ENCODE peak calls at places on chromosomes 7 and 10, in nine cellular contexts. J, R, E, Q, V, A, S, B and X are unnamed samples.

GRCh38 chr10:113020838-113021237 is 70.8 kb downstream of the TCF7L2 start:
- DNase-seq in R (no peak), V (no peak), Q (no peak), S (no peak), J (no peak), A (no peak), B (no peak), E (peak), X (no peak)

GRCh38 chr7:127897704-127898454 is 133.4 kb downstream of the LRRC4 start:
- DNase-seq in J (no peak), S (no peak), B (no peak), E (no peak), R (no peak), A (no peak), V (no peak), Q (no peak), X (no peak)

GRCh38 chr10:107540981-107541380 is 376.5 kb upstream of the SORCS1 start:
- DNase-seq in J (no peak), Q (no peak), S (no peak), R (no peak), B (no peak), E (no peak), V (no peak), A (no peak), X (no peak)

GRCh38 chr7:159211540-159212182 is 67.0 kb upstream of the VIPR2 start:
- DNase-seq in V (no peak), S (no peak), R (no peak), J (no peak), A (no peak), B (peak), Q (no peak), E (no peak), X (no peak)

GRCh38 chr10:89553064-89553734 is 17.8 kb upstream of the SLC16A12 start:
- DNase-seq in J (no peak), Q (no peak), R (peak), E (no peak), V (no peak), S (no peak), B (no peak), A (no peak), X (no peak)

GRCh38 chr7:1704326-1705241 is 34.5 kb downstream of the ELFN1 start:
- DNase-seq in J (no peak), A (peak), V (peak), S (no peak), R (no peak), Q (no peak), B (peak), E (peak), X (peak)

GRCh38 chr10:77666821-77667220 is 29.2 kb upstream of the KCNMA1 start:
- DNase-seq in Q (no peak), E (no peak), A (no peak), B (no peak), R (no peak), J (no peak), S (no peak), V (no peak), X (no peak)

GRCh38 chr10:43204943-43205671 is 61.8 kb downstream of the RASGEF1A start:
- DNase-seq in E (peak), R (peak), V (peak), S (no peak), B (peak), J (peak), A (peak), Q (peak), X (peak)

GRCh38 chr7:24685706-24686105 is 71.6 kb downstream of the GSDME start:
- DNase-seq in S (no peak), J (no peak), E (no peak), B (no peak), A (no peak), Q (peak), V (no peak), R (no peak), X (no peak)

GRCh38 chr10:129769381-129770116 is 194.5 kb downstream of the EBF3 start:
- DNase-seq in Q (no peak), J (peak), E (peak), R (no peak), S (no peak), V (no peak), A (no peak), B (peak), X (peak)

GRCh38 chr7:130888017-130888371 is 154.0 kb upstream of the KLF14 start:
- DNase-seq in J (no peak), R (no peak), B (no peak), A (no peak), S (no peak), E (no peak), Q (no peak), V (no peak), X (no peak)

GRCh38 chr7:894164-894867 is 18.0 kb downstream of the GET4 start:
- DNase-seq in E (no peak), Q (no peak), A (no peak), V (no peak), R (no peak), S (no peak), J (no peak), B (no peak), X (peak)

GRCh38 chr10:117047947-117048346 is 43.0 kb upstream of the SHTN1 start:
- DNase-seq in A (no peak), V (no peak), Q (no peak), E (no peak), J (no peak), R (no peak), S (no peak), B (no peak), X (no peak)

GRCh38 chr7:48667434-48667833 is 256.9 kb upstream of the CDC14C start:
- DNase-seq in Q (no peak), E (no peak), S (no peak), J (no peak), A (no peak), B (no peak), V (no peak), R (no peak), X (no peak)

GRCh38 chr7:138092486-138093028 is 16.3 kb downstream of the AKR1D1 start:
- DNase-seq in E (no peak), V (no peak), Q (no peak), A (no peak), S (no peak), R (no peak), B (no peak), J (no peak), X (no peak)

GRCh38 chr10:47022311-47023131 is 111.3 kb downstream of the PTPN20 start:
- DNase-seq in B (peak), Q (no peak), A (peak), V (no peak), S (no peak), J (peak), R (no peak), E (peak), X (peak)

GRCh38 chr10:71840177-71840711 is 10.8 kb downstream of the PSAP start:
- DNase-seq in A (no peak), S (peak), R (no peak), Q (peak), E (peak), V (peak), J (peak), B (peak), X (no peak)

GRCh38 chr10:4926400-4926799 is 36.8 kb upstream of the AKR1C1 start:
- DNase-seq in Q (no peak), A (no peak), S (no peak), V (no peak), J (no peak), E (no peak), B (no peak), R (no peak), X (no peak)

GRCh38 chr7:32658034-32658944 is 163.0 kb downstream of the AVL9 start:
- DNase-seq in V (no peak), Q (no peak), R (peak), S (no peak), A (no peak), E (no peak), J (no peak), B (no peak), X (no peak)
- TF ChIP-seq POLR2AphosphoS5 in V (no peak), Q (no peak), R (peak), S (no peak), A (no peak), E (no peak), J (no peak), B (no peak), X (no peak)

DNA sequence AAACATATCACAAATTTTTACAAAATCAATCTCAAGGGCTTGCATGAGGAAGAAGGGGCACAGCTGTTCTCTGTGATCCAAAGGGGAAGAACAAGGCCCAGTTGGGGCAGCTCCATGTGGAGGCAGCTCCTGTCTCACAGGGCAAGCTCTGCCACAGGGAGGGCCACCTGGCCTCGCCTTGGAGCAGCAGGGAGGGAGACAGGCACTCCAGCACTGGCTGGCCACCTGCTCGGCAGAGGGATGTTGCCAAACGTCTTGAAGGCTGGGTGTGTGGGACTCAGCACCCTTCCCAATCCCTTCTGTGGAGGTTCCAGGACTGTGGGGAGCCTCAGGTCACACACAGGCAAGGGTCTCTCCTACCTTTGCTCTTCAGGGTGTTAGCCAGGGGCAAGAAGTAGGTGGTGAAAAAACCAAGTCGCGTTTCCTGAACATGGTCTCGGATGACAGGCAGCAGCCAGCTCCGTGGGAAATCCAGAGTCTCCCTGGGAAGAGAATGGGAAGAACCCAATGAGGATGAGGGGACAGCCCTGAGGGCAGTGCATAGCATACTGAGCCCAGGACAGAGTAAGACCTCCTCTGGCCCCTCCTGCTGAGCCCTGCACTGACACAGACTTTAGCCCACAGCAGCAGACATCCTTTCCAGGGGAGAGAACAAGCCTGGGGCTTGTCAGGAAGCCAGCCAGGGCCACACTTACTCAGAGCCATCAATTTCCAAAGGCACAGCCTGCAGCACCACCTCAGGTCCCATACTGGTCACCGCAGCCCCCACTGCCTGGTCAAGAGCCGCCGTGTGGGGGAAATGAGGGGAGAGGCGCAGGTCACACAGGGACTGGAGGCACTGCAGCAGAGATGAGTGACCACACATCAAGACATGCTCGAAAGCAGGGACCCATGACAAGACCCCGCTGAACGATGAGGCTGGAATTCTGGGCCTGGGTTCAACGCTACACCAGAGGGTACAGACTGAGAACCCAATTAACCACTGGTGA is 21.9 kb downstream of the RRP12 start:
- DNase-seq in V (no peak), J (no peak), S (no peak), R (no peak), E (no peak), B (no peak), A (no peak), Q (no peak), X (peak)
- H3K27ac ChIP-seq in V (no peak), J (no peak), S (no peak), R (no peak), E (no peak), B (no peak), A (no peak), Q (no peak), X (no peak)

GRCh38 chr7:26183545-26184282 is 16.8 kb downstream of the HNRNPA2B1 start:
- DNase-seq in A (no peak), S (no peak), J (no peak), Q (no peak), R (no peak), V (no peak), E (no peak), B (no peak), X (no peak)

GRCh38 chr7:26181474-26182227 is 18.9 kb downstream of the HNRNPA2B1 start:
- DNase-seq in V (no peak), A (no peak), Q (no peak), B (no peak), S (no peak), J (no peak), R (no peak), E (no peak), X (no peak)

GRCh38 chr7:26180792-26181198 is 19.8 kb downstream of the HNRNPA2B1 start:
- DNase-seq in S (no peak), V (no peak), Q (no peak), A (no peak), J (no peak), R (no peak), B (no peak), E (no peak), X (no peak)

GRCh38 chr7:26182706-26183105 is 17.8 kb downstream of the HNRNPA2B1 start:
- DNase-seq in S (no peak), R (no peak), J (no peak), Q (no peak), A (no peak), B (no peak), V (no peak), E (no peak), X (peak)

DNA sequence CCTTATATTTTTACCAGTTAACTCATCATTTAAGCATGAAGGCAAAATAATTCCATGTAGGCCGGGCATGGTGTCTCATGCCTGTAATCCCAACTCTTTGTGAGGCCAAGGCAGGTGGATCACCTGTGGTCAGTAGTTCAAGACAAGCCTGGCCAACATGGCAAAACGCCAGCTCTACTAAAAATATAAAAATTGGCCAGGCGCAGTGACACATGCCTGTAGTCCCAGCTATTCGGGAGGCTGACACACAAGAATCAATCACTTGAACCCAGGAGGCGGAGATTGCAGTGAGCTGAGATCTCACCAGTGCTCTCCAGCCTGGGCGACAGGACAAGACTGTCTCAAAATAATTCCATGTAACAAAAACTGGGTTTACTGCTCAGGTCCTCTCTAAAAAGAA is 18.3 kb downstream of the HNRNPA2B1 start:
- DNase-seq in B (no peak), Q (no peak), R (no peak), E (no peak), J (no peak), S (no peak), V (no peak), A (no peak), X (no peak)
- TF ChIP-seq CTCF in B (no peak), Q (no peak), R (no peak), E (no peak), J (no peak), S (no peak), V (no peak), A (no peak), X (no peak)

DNA sequence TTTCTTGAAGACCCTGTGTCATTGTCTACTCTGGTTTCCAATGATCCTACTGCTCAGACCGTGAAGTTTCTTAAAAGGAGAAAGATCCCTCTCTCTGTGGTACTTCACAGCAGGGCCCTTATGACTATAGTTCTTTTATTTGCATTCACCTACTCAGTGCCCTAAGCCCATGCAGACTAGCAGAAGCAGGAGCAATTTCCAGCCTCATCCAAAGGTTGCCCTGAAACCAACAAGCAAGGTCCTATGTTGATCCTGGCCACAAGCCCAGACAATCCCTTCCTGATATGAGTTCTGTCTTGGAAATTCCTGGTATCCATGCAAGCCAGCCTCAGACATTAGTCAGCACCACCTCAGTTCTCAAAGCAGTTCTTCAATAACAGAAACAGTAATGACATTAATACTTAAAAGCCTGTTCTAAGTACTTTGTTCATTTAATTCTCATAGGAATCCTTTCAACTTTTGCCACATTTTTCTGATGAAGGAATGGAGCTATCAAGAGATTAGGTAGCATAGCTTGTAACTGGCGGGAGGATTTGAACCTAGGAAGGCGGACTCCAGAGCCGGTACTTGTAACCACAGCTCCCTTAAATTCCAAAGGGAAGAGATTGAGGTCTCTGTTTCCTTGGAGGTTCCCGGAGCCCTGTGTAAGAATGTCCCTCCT is 58.1 kb upstream of the ST8SIA6 start:
- DNase-seq in A (no peak), S (peak), R (peak), B (no peak), Q (no peak), E (no peak), V (no peak), J (peak), X (no peak)
- TF ChIP-seq POLR2AphosphoS5 in A (no peak), S (no peak), R (peak), B (no peak), Q (no peak), E (no peak), V (peak), J (no peak), X (no peak)

DNA sequence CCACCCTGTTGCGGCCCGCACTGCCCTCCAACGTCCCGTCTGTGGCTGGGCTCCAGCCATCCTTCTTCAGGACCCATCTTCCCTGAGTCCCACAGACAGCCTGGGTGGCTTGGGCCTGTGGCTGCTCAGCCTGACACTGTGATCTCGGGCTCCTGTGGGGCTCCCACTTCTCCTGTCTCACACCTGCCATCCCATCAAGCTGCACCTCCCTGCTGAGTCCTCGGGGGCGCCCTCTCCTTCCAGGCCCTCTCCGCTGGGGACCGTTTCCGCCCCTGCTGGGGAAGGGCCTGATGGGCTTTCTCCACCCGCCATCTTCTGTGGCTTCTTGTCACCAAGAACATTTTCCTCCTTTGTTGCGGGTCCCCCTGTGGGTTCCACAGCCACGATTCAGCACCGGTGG is 173.8 kb upstream of the PPP2R2D start:
- DNase-seq in A (peak), J (peak), B (no peak), R (no peak), V (peak), E (peak), Q (no peak), S (no peak), X (peak)
- H3K27ac ChIP-seq in A (no peak), J (no peak), B (no peak), R (no peak), V (no peak), E (no peak), Q (no peak), S (no peak), X (no peak)

GRCh38 chr10:97069576-97070362 is 116.0 kb downstream of the SLIT1 start:
- DNase-seq in A (no peak), S (no peak), J (no peak), V (no peak), E (no peak), B (no peak), Q (no peak), R (peak), X (no peak)

GRCh38 chr10:97066877-97067555 is 118.7 kb downstream of the SLIT1 start:
- DNase-seq in J (no peak), B (no peak), S (no peak), V (no peak), R (no peak), Q (no peak), E (no peak), A (no peak), X (peak)

GRCh38 chr10:97065686-97066679 is 119.8 kb downstream of the SLIT1 start:
- DNase-seq in Q (peak), J (no peak), S (no peak), A (no peak), R (no peak), V (no peak), B (no peak), E (no peak), X (peak)

GRCh38 chr10:97069026-97069425 is 116.7 kb downstream of the SLIT1 start:
- DNase-seq in R (no peak), Q (no peak), J (no peak), A (no peak), S (no peak), V (no peak), B (no peak), E (no peak), X (peak)

GRCh38 chr10:97067716-97068391 is 117.9 kb downstream of the SLIT1 start:
- DNase-seq in A (no peak), E (no peak), J (no peak), Q (peak), V (peak), S (no peak), R (no peak), B (no peak), X (peak)
- TF ChIP-seq CTCF in A (no peak), E (no peak), J (no peak), Q (peak), V (peak), S (no peak), R (no peak), B (peak), X (no peak)

GRCh38 chr7:151006590-151007300 is 15.9 kb downstream of the NOS3 start:
- DNase-seq in J (no peak), S (no peak), Q (no peak), R (no peak), B (no peak), A (no peak), E (no peak), V (no peak), X (no peak)

GRCh38 chr7:151005566-151005965 is 14.7 kb downstream of the NOS3 start:
- DNase-seq in R (no peak), V (no peak), Q (no peak), A (no peak), J (no peak), S (no peak), B (no peak), E (no peak), X (no peak)

GRCh38 chr7:151000886-151001495 is 10.2 kb downstream of the NOS3 start:
- DNase-seq in V (no peak), A (no peak), S (no peak), Q (no peak), J (no peak), B (no peak), E (no peak), R (no peak), X (no peak)

GRCh38 chr7:151001546-151001945 is 10.7 kb downstream of the NOS3 start:
- DNase-seq in A (no peak), Q (no peak), R (no peak), S (no peak), E (no peak), V (no peak), B (no peak), J (no peak), X (no peak)

DNA sequence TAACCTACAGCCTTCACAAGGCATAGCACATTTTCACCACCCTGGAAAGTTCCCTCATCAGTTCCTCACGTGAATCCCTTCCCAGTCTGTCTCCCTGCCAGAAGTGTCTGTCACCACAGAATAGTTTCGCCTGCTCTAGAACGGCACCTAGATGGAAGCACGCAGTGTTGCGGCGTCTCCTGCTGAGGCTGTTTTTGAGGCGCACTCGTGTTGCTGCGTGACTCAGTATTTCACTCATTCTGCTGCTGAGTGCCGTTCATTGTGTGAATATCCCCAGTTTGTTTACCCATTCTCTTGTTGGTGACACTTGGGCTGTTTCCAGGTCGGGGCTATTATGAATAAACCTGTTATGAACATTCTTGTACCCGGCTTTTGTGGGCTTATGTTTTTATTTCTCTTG is 12.8 kb downstream of the NOS3 start:
- DNase-seq in E (no peak), J (no peak), B (no peak), S (no peak), V (no peak), A (no peak), R (no peak), Q (no peak), X (no peak)
- TF ChIP-seq POLR2AphosphoS5 in E (no peak), J (no peak), B (no peak), S (no peak), V (no peak), A (no peak), R (no peak), Q (no peak), X (no peak)